ENCODE peak calls at places on chromosomes 3 and 15, in five cellular contexts. One of them, this sample, is unnamed.

GRCh38 chr15:28942046-28942445 is 56.3 kb downstream of the APBA2 start:
- DNase-seq in gastrocnemius medialis: no peak
- DNase-seq in PC-3: no peak
- DNase-seq in MM.1S: no peak
- DNase-seq in GM13976: no peak
- DNase-seq in this sample: no peak

GRCh38 chr15:25890532-25890931 is 27.4 kb upstream of the ATP10A start:
- DNase-seq in MM.1S: no peak
- DNase-seq in GM13976: no peak
- DNase-seq in PC-3: no peak
- DNase-seq in gastrocnemius medialis: no peak
- DNase-seq in this sample: no peak

GRCh38 chr3:184639351-184639750 is 72.5 kb downstream of the MAGEF1 start:
- DNase-seq in GM13976: no peak
- DNase-seq in MM.1S: no peak
- DNase-seq in gastrocnemius medialis: no peak
- DNase-seq in PC-3: no peak
- DNase-seq in this sample: no peak

GRCh38 chr15:86167816-86168215 is 88.1 kb downstream of the AGBL1 start:
- DNase-seq in GM13976: no peak
- DNase-seq in PC-3: no peak
- DNase-seq in MM.1S: no peak
- DNase-seq in gastrocnemius medialis: no peak
- DNase-seq in this sample: no peak

GRCh38 chr3:20141841-20142240 is 44.2 kb downstream of the SGO1 start:
- DNase-seq in PC-3: no peak
- DNase-seq in gastrocnemius medialis: peak
- DNase-seq in MM.1S: no peak
- DNase-seq in GM13976: no peak
- DNase-seq in this sample: no peak

GRCh38 chr3:134685881-134686802 is 35.3 kb upstream of the KY start:
- DNase-seq in GM13976: no peak
- DNase-seq in gastrocnemius medialis: peak
- DNase-seq in PC-3: peak
- DNase-seq in MM.1S: no peak
- DNase-seq in this sample: no peak

GRCh38 chr3:131630117-131630516 is 127.3 kb upstream of the MRPL3 start:
- DNase-seq in gastrocnemius medialis: no peak
- DNase-seq in MM.1S: no peak
- DNase-seq in PC-3: peak
- DNase-seq in GM13976: peak
- DNase-seq in this sample: no peak

GRCh38 chr3:149186726-149187125 is 34.9 kb downstream of the CP start:
- DNase-seq in MM.1S: no peak
- DNase-seq in gastrocnemius medialis: no peak
- DNase-seq in GM13976: no peak
- DNase-seq in PC-3: no peak
- DNase-seq in this sample: no peak

GRCh38 chr3:20066848-20067617 is 26.8 kb downstream of the KAT2B start:
- DNase-seq in PC-3: peak
- DNase-seq in MM.1S: no peak
- DNase-seq in gastrocnemius medialis: no peak
- DNase-seq in GM13976: no peak
- DNase-seq in this sample: no peak

GRCh38 chr3:196661400-196661799 is 21.9 kb downstream of the NRROS start:
- DNase-seq in MM.1S: no peak
- DNase-seq in GM13976: no peak
- DNase-seq in PC-3: no peak
- DNase-seq in gastrocnemius medialis: no peak
- DNase-seq in this sample: no peak

GRCh38 chr15:41581110-41581509 is 22.1 kb downstream of the TYRO3 start:
- DNase-seq in gastrocnemius medialis: no peak
- DNase-seq in GM13976: peak
- DNase-seq in PC-3: peak
- DNase-seq in MM.1S: peak
- DNase-seq in this sample: peak

GRCh38 chr3:72678892-72679291 is 169.4 kb downstream of the SHQ1 start:
- DNase-seq in gastrocnemius medialis: no peak
- DNase-seq in MM.1S: no peak
- DNase-seq in PC-3: peak
- DNase-seq in GM13976: no peak
- DNase-seq in this sample: no peak

GRCh38 chr3:50444213-50444612 is 59.2 kb downstream of the CACNA2D2 start:
- DNase-seq in MM.1S: no peak
- DNase-seq in gastrocnemius medialis: no peak
- DNase-seq in GM13976: no peak
- DNase-seq in PC-3: no peak
- DNase-seq in this sample: no peak

GRCh38 chr3:59535791-59536221 is 486.0 kb upstream of the CFAP20DC start:
- DNase-seq in GM13976: no peak
- DNase-seq in PC-3: peak
- DNase-seq in MM.1S: no peak
- DNase-seq in gastrocnemius medialis: no peak
- DNase-seq in this sample: no peak

GRCh38 chr3:97421565-97421964 is 343.0 kb upstream of the ARL6 start:
- DNase-seq in gastrocnemius medialis: no peak
- DNase-seq in PC-3: no peak
- DNase-seq in MM.1S: no peak
- DNase-seq in GM13976: no peak
- DNase-seq in this sample: no peak

GRCh38 chr15:76418352-76419140 is 82.0 kb downstream of the ISL2 start:
- DNase-seq in PC-3: no peak
- DNase-seq in MM.1S: peak
- DNase-seq in gastrocnemius medialis: no peak
- DNase-seq in GM13976: no peak
- DNase-seq in this sample: no peak

GRCh38 chr3:64837126-64837738 is 149.4 kb upstream of the ADAMTS9 start:
- DNase-seq in MM.1S: no peak
- DNase-seq in gastrocnemius medialis: no peak
- DNase-seq in GM13976: no peak
- DNase-seq in PC-3: no peak
- DNase-seq in this sample: no peak

GRCh38 chr3:52636673-52637072 is 49.0 kb downstream of the PBRM1 start:
- DNase-seq in gastrocnemius medialis: no peak
- DNase-seq in GM13976: no peak
- DNase-seq in PC-3: no peak
- DNase-seq in MM.1S: no peak
- DNase-seq in this sample: no peak

GRCh38 chr3:157333551-157333991 is 103.1 kb upstream of the PTX3 start:
- DNase-seq in PC-3: peak
- DNase-seq in MM.1S: no peak
- DNase-seq in gastrocnemius medialis: no peak
- DNase-seq in GM13976: no peak
- DNase-seq in this sample: no peak

GRCh38 chr15:40238481-40238926 is 359 bp upstream of the PAK6 start:
- DNase-seq in PC-3: no peak
- DNase-seq in MM.1S: no peak
- DNase-seq in gastrocnemius medialis: no peak
- DNase-seq in GM13976: no peak
- DNase-seq in this sample: no peak

GRCh38 chr3:141050913-141051632 is at the start of gene SPSB4:
- DNase-seq in MM.1S: no peak
- DNase-seq in gastrocnemius medialis: peak
- DNase-seq in PC-3: no peak
- DNase-seq in GM13976: no peak
- DNase-seq in this sample: no peak
- TF ChIP-seq CTCF in MM.1S: no peak
- TF ChIP-seq CTCF in gastrocnemius medialis: peak
- TF ChIP-seq CTCF in PC-3: no peak
- TF ChIP-seq CTCF in GM13976: no peak
- TF ChIP-seq CTCF in this sample: no peak

DNA sequence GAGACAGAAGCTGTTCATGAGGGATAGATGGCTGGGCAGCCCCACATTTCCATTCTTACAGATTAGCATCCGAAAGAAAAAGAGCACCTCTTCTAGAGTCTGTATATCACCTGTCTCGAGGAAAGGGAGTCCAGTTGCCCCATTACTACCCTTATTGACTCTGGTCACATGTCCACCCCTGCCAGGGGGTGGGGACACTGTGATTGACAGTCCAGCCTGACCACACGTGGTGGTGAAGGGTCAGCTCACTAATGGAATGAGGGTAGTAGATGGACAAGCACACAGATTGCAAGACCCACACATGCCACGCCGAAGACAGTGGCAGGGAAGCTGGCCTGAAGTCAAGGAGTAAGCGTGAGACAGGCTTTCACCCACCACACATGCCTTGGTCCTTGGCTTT is 45.8 kb downstream of the PXYLP1 start:
- DNase-seq in gastrocnemius medialis: no peak
- DNase-seq in GM13976: no peak
- DNase-seq in PC-3: no peak
- DNase-seq in MM.1S: no peak
- DNase-seq in this sample: no peak
- TF ChIP-seq CTCF in gastrocnemius medialis: no peak
- TF ChIP-seq CTCF in GM13976: no peak
- TF ChIP-seq CTCF in PC-3: no peak
- TF ChIP-seq CTCF in MM.1S: no peak
- TF ChIP-seq CTCF in this sample: no peak

DNA sequence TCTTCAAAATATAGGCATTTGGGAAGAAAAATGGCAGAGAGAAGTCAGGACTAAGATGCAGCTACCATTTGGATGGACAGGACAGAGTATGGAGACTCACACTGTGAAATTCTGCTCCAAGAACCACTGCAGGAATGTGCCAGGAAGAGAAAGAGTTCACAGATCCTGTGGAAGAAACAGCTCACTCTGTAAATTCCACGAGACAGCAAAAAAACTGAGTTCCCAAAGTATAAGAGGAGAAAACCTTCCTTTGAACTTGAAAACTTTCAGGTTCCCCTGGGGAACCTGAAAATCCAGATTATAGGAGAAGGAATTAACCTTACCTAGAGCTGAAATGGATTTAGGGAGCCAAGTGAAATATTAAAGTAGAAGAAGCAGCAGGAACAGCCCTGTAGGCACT is 137.1 kb downstream of the PLCH1 start:
- DNase-seq in gastrocnemius medialis: no peak
- DNase-seq in GM13976: no peak
- DNase-seq in PC-3: no peak
- DNase-seq in MM.1S: no peak
- DNase-seq in this sample: no peak
- TF ChIP-seq CTCF in gastrocnemius medialis: no peak
- TF ChIP-seq CTCF in GM13976: no peak
- TF ChIP-seq CTCF in PC-3: no peak
- TF ChIP-seq CTCF in MM.1S: no peak
- TF ChIP-seq CTCF in this sample: no peak

GRCh38 chr15:63953524-63953923 is 92.8 kb downstream of the DAPK2 start:
- DNase-seq in MM.1S: no peak
- DNase-seq in gastrocnemius medialis: no peak
- DNase-seq in PC-3: no peak
- DNase-seq in GM13976: no peak
- DNase-seq in this sample: no peak
- TF ChIP-seq CTCF in MM.1S: no peak
- TF ChIP-seq CTCF in gastrocnemius medialis: no peak
- TF ChIP-seq CTCF in PC-3: no peak
- TF ChIP-seq CTCF in GM13976: no peak
- TF ChIP-seq CTCF in this sample: no peak

GRCh38 chr3:147619925-147620580 is 210.9 kb downstream of the ZIC1 start:
- DNase-seq in PC-3: no peak
- DNase-seq in gastrocnemius medialis: no peak
- DNase-seq in GM13976: no peak
- DNase-seq in MM.1S: no peak
- DNase-seq in this sample: no peak

GRCh38 chr3:147614210-147614609 is 205.0 kb downstream of the ZIC1 start:
- DNase-seq in GM13976: no peak
- DNase-seq in PC-3: no peak
- DNase-seq in MM.1S: no peak
- DNase-seq in gastrocnemius medialis: no peak
- DNase-seq in this sample: no peak

GRCh38 chr3:147618636-147619035 is 209.5 kb downstream of the ZIC1 start:
- DNase-seq in PC-3: no peak
- DNase-seq in gastrocnemius medialis: no peak
- DNase-seq in MM.1S: no peak
- DNase-seq in GM13976: no peak
- DNase-seq in this sample: no peak

GRCh38 chr3:147613710-147614109 is 204.5 kb downstream of the ZIC1 start:
- DNase-seq in PC-3: no peak
- DNase-seq in gastrocnemius medialis: no peak
- DNase-seq in MM.1S: peak
- DNase-seq in GM13976: no peak
- DNase-seq in this sample: no peak

GRCh38 chr3:147616998-147617619 is 207.9 kb downstream of the ZIC1 start:
- DNase-seq in gastrocnemius medialis: no peak
- DNase-seq in GM13976: no peak
- DNase-seq in PC-3: peak
- DNase-seq in MM.1S: peak
- DNase-seq in this sample: peak
- TF ChIP-seq CTCF in gastrocnemius medialis: peak
- TF ChIP-seq CTCF in GM13976: no peak
- TF ChIP-seq CTCF in PC-3: peak
- TF ChIP-seq CTCF in MM.1S: peak
- TF ChIP-seq CTCF in this sample: peak

GRCh38 chr3:160346511-160346910 is 52.5 kb downstream of the IFT80 start:
- DNase-seq in GM13976: no peak
- DNase-seq in PC-3: no peak
- DNase-seq in gastrocnemius medialis: no peak
- DNase-seq in MM.1S: no peak
- DNase-seq in this sample: no peak

GRCh38 chr3:160340351-160340750 is 58.7 kb downstream of the IFT80 start:
- DNase-seq in PC-3: no peak
- DNase-seq in GM13976: no peak
- DNase-seq in MM.1S: no peak
- DNase-seq in gastrocnemius medialis: no peak
- DNase-seq in this sample: no peak

DNA sequence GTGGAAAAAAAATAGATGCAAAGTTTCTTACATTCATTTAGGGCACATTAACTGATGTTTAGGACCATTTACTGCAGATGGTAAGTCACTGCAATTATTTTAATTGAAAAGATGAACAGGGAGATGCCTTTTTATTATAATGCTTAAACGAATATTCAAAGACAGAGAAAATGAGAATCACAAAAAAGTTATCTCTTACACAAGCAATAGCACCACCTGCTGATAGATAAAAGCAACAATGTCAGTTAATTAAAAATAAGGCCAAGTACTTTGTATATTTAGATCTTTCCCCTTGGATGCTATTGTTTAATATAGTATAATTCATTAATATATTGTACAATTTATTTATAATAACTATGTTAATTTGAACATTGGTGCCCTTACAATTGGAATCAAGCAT is 55.9 kb downstream of the IFT80 start:
- DNase-seq in gastrocnemius medialis: no peak
- DNase-seq in PC-3: peak
- DNase-seq in GM13976: peak
- DNase-seq in MM.1S: peak
- DNase-seq in this sample: peak
- TF ChIP-seq CTCF in gastrocnemius medialis: peak
- TF ChIP-seq CTCF in PC-3: peak
- TF ChIP-seq CTCF in GM13976: peak
- TF ChIP-seq CTCF in MM.1S: peak
- TF ChIP-seq CTCF in this sample: peak

GRCh38 chr3:31687020-31687802 is 154.5 kb downstream of the STT3B start:
- DNase-seq in gastrocnemius medialis: no peak
- DNase-seq in MM.1S: no peak
- DNase-seq in PC-3: no peak
- DNase-seq in GM13976: no peak
- DNase-seq in this sample: no peak
- TF ChIP-seq CTCF in gastrocnemius medialis: no peak
- TF ChIP-seq CTCF in MM.1S: no peak
- TF ChIP-seq CTCF in PC-3: peak
- TF ChIP-seq CTCF in GM13976: peak
- TF ChIP-seq CTCF in this sample: peak